ENCODE peak calls at places on chromosomes 13 and 19, in five cellular contexts. K is HAP-1, A is PC-9, U is upper lobe of left lung, T is thyroid gland. F is an unnamed sample. For H3K9me3, the result is how much of the 10 kb centered on the place peaks cover.

GRCh38 chr19:30450945-30451344 is 78.8 kb downstream of the ZNF536 start:
- DNase-seq in K (no peak), T (no peak), A (no peak), U (no peak), F (no peak)

GRCh38 chr13:42063105-42063504 is 14.7 kb downstream of the DGKH start:
- DNase-seq in K (no peak), T (no peak), A (no peak), U (no peak), F (no peak)

GRCh38 chr19:30442715-30443114 is 70.5 kb downstream of the ZNF536 start:
- DNase-seq in T (no peak), U (no peak), A (no peak), K (no peak), F (no peak)

GRCh38 chr19:2824129-2824528 is 4.5 kb downstream of the ZNF554 start:
- DNase-seq in U (no peak), K (no peak), A (no peak), T (no peak), F (no peak)

GRCh38 chr13:113764793-113765190 is 5.8 kb downstream of the TMEM255B start:
- DNase-seq in U (no peak), T (no peak), A (no peak), K (no peak), F (no peak)

GRCh38 chr13:34657716-34658115 is 284.4 kb upstream of the NBEA start:
- DNase-seq in A (no peak), U (no peak), K (no peak), T (no peak), F (no peak)

GRCh38 chr19:33639034-33639681 is 17.4 kb downstream of the CHST8 start:
- DNase-seq in U (no peak), K (no peak), A (no peak), T (no peak), F (no peak)

GRCh38 chr19:8629996-8630683 is at the start of gene NFILZ:
- DNase-seq in T (no peak), K (no peak), U (no peak), A (no peak), F (no peak)

GRCh38 chr13:100298691-100299090 is 209.8 kb downstream of the PCCA start:
- DNase-seq in U (no peak), A (no peak), T (no peak), K (no peak), F (no peak)

GRCh38 chr13:32883501-32883900 is 132.7 kb upstream of the KL start:
- DNase-seq in U (no peak), A (no peak), K (peak), T (peak), F (no peak)

GRCh38 chr13:85170372-85170771 is 628.8 kb downstream of the SLITRK6 start:
- DNase-seq in A (no peak), K (no peak), U (no peak), T (no peak), F (no peak)
- H3K9me3 ChIP-seq in A (under half), K (under half), U (under half), T (under half), F (under half)

DNA sequence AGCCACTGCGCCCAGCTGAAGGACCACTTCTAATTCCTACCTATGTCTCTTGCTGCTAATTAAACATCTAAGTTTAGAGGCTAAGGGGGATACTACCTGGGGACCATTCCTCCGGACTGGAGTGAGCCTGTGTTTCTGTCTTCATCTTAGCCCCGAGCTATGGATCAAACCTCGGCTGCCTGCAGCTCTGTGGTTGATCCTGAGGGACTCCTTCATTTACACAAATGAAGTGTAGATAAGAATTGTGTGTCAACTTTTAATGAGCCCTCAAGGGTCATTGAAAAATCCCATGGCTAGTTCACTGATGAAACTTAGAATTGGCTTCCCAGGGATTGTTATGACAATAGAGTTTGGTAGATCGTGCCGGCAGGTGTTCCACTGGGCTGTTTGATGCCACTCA is 31.5 kb upstream of the OR10H1 start:
- DNase-seq in A (no peak), K (no peak), T (no peak), U (no peak), F (no peak)
- H3K9me3 ChIP-seq in A (under half), K (under half), T (under half), U (under half), F (under half)

DNA sequence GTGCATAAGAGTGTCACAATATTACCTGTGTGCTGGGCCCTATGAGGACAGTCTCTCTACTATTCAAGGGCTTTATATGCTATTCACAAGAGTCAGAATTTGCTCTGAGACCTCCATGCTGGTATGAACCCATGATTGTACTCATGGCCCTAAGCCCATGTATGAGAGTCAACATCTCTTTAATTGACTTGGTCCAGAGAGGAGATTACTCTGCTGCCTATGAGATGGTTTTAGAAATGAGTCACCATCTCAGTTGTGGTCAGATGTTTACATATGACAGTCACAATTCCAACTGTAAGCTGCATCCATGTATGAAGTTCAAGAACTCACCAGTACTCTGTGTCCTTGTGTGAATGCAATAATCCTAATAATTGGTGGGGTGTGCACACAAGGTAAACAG is 19.9 kb upstream of the ZNF208 start:
- DNase-seq in T (no peak), A (no peak), K (no peak), U (no peak), F (no peak)
- H3K9me3 ChIP-seq in T (under half), A (under half), K (under half), U (under half), F (under half)

GRCh38 chr19:52410276-52410675 is 12.6 kb downstream of the ZNF528 start:
- DNase-seq in U (no peak), A (no peak), T (no peak), K (no peak), F (no peak)

DNA sequence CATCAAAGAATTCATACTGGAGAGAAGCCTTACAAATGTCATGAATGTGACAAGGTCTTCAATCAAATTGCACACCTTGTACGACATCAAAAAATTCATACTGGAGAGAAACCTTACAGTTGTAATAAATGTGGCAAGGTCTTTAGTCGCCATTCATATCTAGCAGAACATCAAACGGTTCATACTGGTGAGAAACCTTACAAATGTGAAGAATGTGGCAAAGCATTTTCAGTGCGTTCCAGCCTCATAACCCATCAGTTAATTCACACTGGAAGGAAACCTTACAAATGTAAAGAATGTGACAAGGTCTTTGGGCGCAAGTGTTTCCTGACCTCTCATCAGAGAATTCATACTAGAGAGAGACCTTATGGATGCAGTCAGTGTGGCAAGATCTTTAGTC is 13.2 kb upstream of the ZNF534 start:
- DNase-seq in U (no peak), T (no peak), K (no peak), A (no peak), F (no peak)
- H3K9me3 ChIP-seq in U (half or more), T (under half), K (under half), A (under half), F (under half)

GRCh38 chr13:47289578-47289977 is 392.7 kb upstream of the HTR2A start:
- DNase-seq in U (no peak), K (no peak), A (no peak), T (no peak), F (no peak)

GRCh38 chr13:47291116-47291656 is 394.3 kb upstream of the HTR2A start:
- DNase-seq in K (no peak), U (no peak), T (no peak), A (no peak), F (no peak)

GRCh38 chr13:47288546-47288945 is 391.7 kb upstream of the HTR2A start:
- DNase-seq in A (no peak), K (no peak), T (no peak), U (no peak), F (no peak)

GRCh38 chr13:47281981-47282380 is 385.1 kb upstream of the HTR2A start:
- DNase-seq in T (no peak), K (no peak), U (no peak), A (no peak), F (no peak)

GRCh38 chr13:47287291-47287751 is 390.5 kb upstream of the HTR2A start:
- DNase-seq in K (no peak), U (no peak), T (no peak), A (no peak), F (no peak)
- H3K9me3 ChIP-seq in K (under half), U (under half), T (under half), A (under half), F (under half)

GRCh38 chr19:52221031-52221430 is 31.2 kb downstream of the PPP2R1A start:
- DNase-seq in U (no peak), A (no peak), K (no peak), T (no peak), F (no peak)

GRCh38 chr19:52226652-52227051 is 36.8 kb downstream of the PPP2R1A start:
- DNase-seq in T (no peak), A (no peak), U (no peak), K (no peak), F (no peak)

GRCh38 chr19:52227196-52227940 is 37.5 kb downstream of the PPP2R1A start:
- DNase-seq in T (no peak), A (no peak), U (no peak), K (no peak), F (no peak)

GRCh38 chr19:52221831-52222375 is 32.1 kb downstream of the PPP2R1A start:
- DNase-seq in T (no peak), K (no peak), A (no peak), U (no peak), F (no peak)

GRCh38 chr19:52224211-52224610 is 34.4 kb downstream of the PPP2R1A start:
- DNase-seq in U (no peak), A (no peak), T (no peak), K (no peak), F (no peak)
- H3K9me3 ChIP-seq in U (under half), A (under half), T (under half), K (under half), F (under half)

GRCh38 chr19:37127999-37128820 is 44.3 kb downstream of the ZNF585A start:
- DNase-seq in U (no peak), T (no peak), A (no peak), K (no peak), F (no peak)
- H3K9me3 ChIP-seq in U (half or more), T (under half), A (half or more), K (under half), F (half or more)

DNA sequence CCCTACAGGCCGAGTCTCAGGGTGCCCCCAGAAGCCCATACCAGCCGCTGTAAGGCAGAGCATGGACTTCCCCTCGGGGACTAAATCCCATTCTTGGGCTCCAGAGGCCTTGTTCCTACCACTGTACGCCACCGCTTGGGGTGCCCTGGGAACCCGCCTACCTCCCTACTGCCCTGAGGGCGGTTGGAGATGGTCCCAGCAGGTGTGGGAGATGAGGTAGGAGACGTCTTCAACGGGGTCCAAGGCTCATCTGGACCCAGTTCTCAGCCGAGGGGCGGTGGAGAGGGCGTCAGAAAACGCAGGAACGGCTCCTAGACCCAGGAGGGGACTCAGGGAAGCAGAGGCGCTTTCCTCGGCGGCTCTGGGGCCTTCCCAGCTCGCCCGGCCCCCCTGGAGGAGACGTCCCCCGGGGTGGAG is 833 bp upstream of the ZIK1 start:
- DNase-seq in K (no peak), T (no peak), U (no peak), A (no peak), F (no peak)
- H3K9me3 ChIP-seq in K (under half), T (under half), U (under half), A (under half), F (under half)

DNA sequence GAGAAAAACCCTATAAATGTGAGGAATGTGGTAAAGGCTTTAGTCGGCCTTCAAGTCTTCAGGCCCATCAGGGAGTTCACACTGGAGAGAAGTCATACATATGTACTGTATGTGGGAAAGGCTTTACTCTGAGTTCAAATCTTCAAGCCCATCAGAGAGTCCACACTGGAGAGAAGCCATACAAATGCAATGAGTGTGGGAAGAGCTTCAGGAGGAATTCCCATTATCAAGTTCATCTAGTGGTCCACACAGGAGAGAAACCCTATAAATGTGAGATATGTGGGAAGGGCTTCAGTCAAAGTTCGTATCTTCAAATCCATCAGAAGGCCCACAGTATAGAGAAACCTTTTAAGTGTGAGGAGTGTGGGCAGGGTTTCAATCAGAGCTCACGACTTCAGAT is 11.7 kb downstream of the ZNF226 start:
- DNase-seq in U (no peak), K (no peak), A (no peak), T (no peak), F (no peak)
- H3K9me3 ChIP-seq in U (half or more), K (under half), A (half or more), T (under half), F (half or more)

F was measured in T-helper 17 cell.